ENCODE peak calls at places on chromosomes 7 and 10, in six cellular contexts. O is T-helper 17 cell, T is H9, W is lower leg skin, K is HCEC 1CT, C is HTR-8/SVneo. V is an unnamed sample.
A peak's percentile ranks its signal among the peaks of the same experiment; 100 is the strongest.

GRCh38 chr10:2986341-2986933 is 80.9 kb upstream of the PFKP start:
- DNase-seq in W (no peak), T (no peak), O (no peak), K (no peak), C (no peak), V (no peak)

GRCh38 chr10:91694170-91694794 is 61.4 kb upstream of the PPP1R3C start:
- DNase-seq in W (no peak), C (peak; percentile 53), T (no peak), O (no peak), K (peak; percentile 45), V (no peak)

GRCh38 chr10:24456319-24456718 is 247.4 kb downstream of the KIAA1217 start:
- DNase-seq in O (no peak), W (no peak), C (no peak), T (no peak), K (peak; percentile 82), V (no peak)

GRCh38 chr7:118005021-118005420 is 131.8 kb upstream of the CTTNBP2 start:
- DNase-seq in C (no peak), T (no peak), W (no peak), O (no peak), K (no peak), V (no peak)

GRCh38 chr10:78544447-78545085 is 510.9 kb downstream of the RPS24 start:
- DNase-seq in K (no peak), C (no peak), W (no peak), O (no peak), T (no peak), V (no peak)

GRCh38 chr7:47954231-47954911 is 6.1 kb upstream of the PKD1L1 start:
- DNase-seq in C (no peak), W (no peak), K (no peak), O (no peak), T (peak; percentile 10), V (no peak)

GRCh38 chr7:138907438-138907837 is 73.8 kb downstream of the KIAA1549 start:
- DNase-seq in T (no peak), K (no peak), O (no peak), W (no peak), C (no peak), V (no peak)

GRCh38 chr10:81873932-81874816 is 820 bp upstream of the NRG3 start:
- DNase-seq in T (peak; percentile 85), W (no peak), O (no peak), C (no peak), K (no peak), V (no peak)

GRCh38 chr10:79200346-79200745 is 131.6 kb downstream of the ZMIZ1 start:
- DNase-seq in T (no peak), C (no peak), O (no peak), W (no peak), K (no peak), V (no peak)

GRCh38 chr10:35027567-35027966 is 62.6 kb downstream of the CUL2 start:
- DNase-seq in T (no peak), W (no peak), K (peak; percentile 41), C (peak; percentile 48), O (no peak), V (no peak)

GRCh38 chr7:44914992-44915607 is 29.8 kb upstream of the PURB start:
- DNase-seq in C (no peak), W (no peak), O (peak; percentile 68), T (no peak), K (no peak), V (no peak)

GRCh38 chr7:9488555-9488954 is 1055.1 kb downstream of the NXPH1 start:
- DNase-seq in K (peak; percentile 66), T (no peak), O (no peak), C (peak; percentile 14), W (no peak), V (no peak)

GRCh38 chr10:120651000-120651399 is 194.0 kb downstream of the PLPP4 start:
- DNase-seq in W (no peak), K (no peak), O (no peak), T (no peak), C (no peak), V (no peak)

GRCh38 chr7:105261689-105262088 is 127.0 kb downstream of the SRPK2 start:
- DNase-seq in C (peak; percentile 28), W (no peak), T (no peak), K (peak; percentile 32), O (no peak), V (no peak)

GRCh38 chr7:91242097-91242846 is 22.0 kb upstream of the FZD1 start:
- DNase-seq in C (no peak), T (no peak), K (peak; percentile 46), O (no peak), W (no peak), V (no peak)

GRCh38 chr7:30705596-30705995 is 23.3 kb upstream of the CRHR2 start:
- DNase-seq in K (no peak), W (no peak), C (no peak), O (no peak), T (no peak), V (no peak)

GRCh38 chr10:45034301-45034700 is 33.6 kb downstream of the ZNF22 start:
- DNase-seq in T (no peak), C (no peak), O (no peak), K (peak; percentile 40), W (no peak), V (no peak)

GRCh38 chr7:121107923-121108498 is 119.5 kb downstream of the CPED1 start:
- DNase-seq in W (no peak), K (peak; percentile 70), C (peak; percentile 11), O (no peak), T (no peak), V (no peak)

GRCh38 chr10:24849537-24850299 is 102.7 kb downstream of the PRTFDC1 start:
- DNase-seq in C (no peak), T (no peak), O (no peak), W (no peak), K (no peak), V (no peak)

GRCh38 chr10:7388602-7389001 is 22.2 kb downstream of the SFMBT2 start:
- DNase-seq in W (no peak), T (no peak), C (no peak), K (no peak), O (no peak), V (no peak)

GRCh38 chr10:12389154-12389734 is 39.9 kb downstream of the CAMK1D start:
- DNase-seq in C (no peak), W (no peak), O (no peak), T (no peak), K (no peak), V (peak; percentile 79)

GRCh38 chr7:44293561-44294324 is 31.7 kb downstream of the CAMK2B start:
- DNase-seq in C (no peak), K (no peak), O (no peak), T (peak; percentile 31), W (no peak), V (peak; percentile 57)

GRCh38 chr7:71563276-71563675 is 431.3 kb downstream of the GALNT17 start:
- DNase-seq in T (no peak), O (no peak), W (no peak), K (no peak), C (no peak), V (no peak)

GRCh38 chr7:40000734-40001315 is 50.8 kb downstream of the CDK13 start:
- DNase-seq in W (no peak), K (peak; percentile 33), O (no peak), T (no peak), C (no peak), V (no peak)

GRCh38 chr10:114347191-114347739 is 57.0 kb downstream of the AFAP1L2 start:
- DNase-seq in O (no peak), W (no peak), C (no peak), T (no peak), K (no peak), V (no peak)

GRCh38 chr7:107133396-107133795 is 35.4 kb upstream of the HBP1 start:
- DNase-seq in T (no peak), K (no peak), W (no peak), C (no peak), O (no peak), V (no peak)

GRCh38 chr7:111107989-111108388 is 17.1 kb downstream of the LRRN3 start:
- DNase-seq in C (no peak), T (no peak), O (no peak), W (no peak), K (no peak), V (no peak)

GRCh38 chr7:1537631-1538412 is 7.3 kb downstream of the MAFK start:
- DNase-seq in C (peak; percentile 99), K (peak; percentile 89), T (no peak), O (no peak), W (peak; percentile 85), V (peak; percentile 94)

GRCh38 chr7:123397746-123398145 is 136.6 kb downstream of the IQUB start:
- DNase-seq in C (no peak), O (no peak), K (no peak), W (no peak), T (no peak), V (no peak)

GRCh38 chr10:52410916-52411315 is 96.8 kb downstream of the DKK1 start:
- DNase-seq in O (no peak), W (no peak), K (no peak), T (no peak), C (no peak), V (no peak)

GRCh38 chr7:92057375-92057774 is 76.9 kb downstream of the CYP51A1 start:
- DNase-seq in C (no peak), T (no peak), O (no peak), K (no peak), W (no peak), V (no peak)